ENCODE peak calls at places on chromosomes 12 and 14, in eight cellular contexts. One of them, this sample, is unnamed.

GRCh38 chr12:56032006-56032405 is 9.7 kb upstream of the RPS26 start:
- DNase-seq in fibroblast of lung: no peak
- DNase-seq in progenitor cell of endocrine pancreas: no peak
- DNase-seq in T-helper 9 cell: no peak
- DNase-seq in amniotic stem cell: no peak
- DNase-seq in stimulated activated CD4-positive, alpha-beta T cell treated with anti-CD3 and anti-CD28 coated beads, Interleukin-1b, Interleukin-23, amount 100 ng/mL, for 24 hours: no peak
- DNase-seq in DMS153: no peak
- DNase-seq in stimulated activated naive CD8-positive, alpha-beta T cell treated with anti-CD3 and anti-CD28 coated beads, Interleukin-15, Interleukin-2, amounts not matched to agents 100 U/mL and 50 U/mL, for 24 hours: peak; percentile 56
- DNase-seq in this sample: no peak

GRCh38 chr12:26941251-26941650 is 3.0 kb downstream of the FGFR1OP2 start:
- DNase-seq in fibroblast of lung: no peak
- DNase-seq in progenitor cell of endocrine pancreas: no peak
- DNase-seq in T-helper 9 cell: no peak
- DNase-seq in amniotic stem cell: no peak
- DNase-seq in stimulated activated CD4-positive, alpha-beta T cell treated with anti-CD3 and anti-CD28 coated beads, Interleukin-1b, Interleukin-23, amount 100 ng/mL, for 24 hours: no peak
- DNase-seq in DMS153: no peak
- DNase-seq in stimulated activated naive CD8-positive, alpha-beta T cell treated with anti-CD3 and anti-CD28 coated beads, Interleukin-15, Interleukin-2, amounts not matched to agents 100 U/mL and 50 U/mL, for 24 hours: no peak
- DNase-seq in this sample: no peak

GRCh38 chr12:49552014-49552413 is 13.2 kb downstream of the KCNH3 start:
- DNase-seq in fibroblast of lung: no peak
- DNase-seq in progenitor cell of endocrine pancreas: no peak
- DNase-seq in T-helper 9 cell: no peak
- DNase-seq in amniotic stem cell: no peak
- DNase-seq in stimulated activated CD4-positive, alpha-beta T cell treated with anti-CD3 and anti-CD28 coated beads, Interleukin-1b, Interleukin-23, amount 100 ng/mL, for 24 hours: no peak
- DNase-seq in DMS153: no peak
- DNase-seq in stimulated activated naive CD8-positive, alpha-beta T cell treated with anti-CD3 and anti-CD28 coated beads, Interleukin-15, Interleukin-2, amounts not matched to agents 100 U/mL and 50 U/mL, for 24 hours: no peak
- DNase-seq in this sample: no peak

GRCh38 chr14:67881225-67881624 is 61.6 kb downstream of the RAD51B start:
- DNase-seq in fibroblast of lung: no peak
- DNase-seq in progenitor cell of endocrine pancreas: no peak
- DNase-seq in T-helper 9 cell: no peak
- DNase-seq in amniotic stem cell: no peak
- DNase-seq in stimulated activated CD4-positive, alpha-beta T cell treated with anti-CD3 and anti-CD28 coated beads, Interleukin-1b, Interleukin-23, amount 100 ng/mL, for 24 hours: no peak
- DNase-seq in DMS153: no peak
- DNase-seq in stimulated activated naive CD8-positive, alpha-beta T cell treated with anti-CD3 and anti-CD28 coated beads, Interleukin-15, Interleukin-2, amounts not matched to agents 100 U/mL and 50 U/mL, for 24 hours: peak; percentile 9
- DNase-seq in this sample: peak; percentile 4

GRCh38 chr14:96146131-96146771 is 58.4 kb upstream of the BDKRB2 start:
- DNase-seq in fibroblast of lung: peak; percentile 77
- DNase-seq in progenitor cell of endocrine pancreas: no peak
- DNase-seq in T-helper 9 cell: no peak
- DNase-seq in amniotic stem cell: peak; percentile 68
- DNase-seq in stimulated activated CD4-positive, alpha-beta T cell treated with anti-CD3 and anti-CD28 coated beads, Interleukin-1b, Interleukin-23, amount 100 ng/mL, for 24 hours: no peak
- DNase-seq in DMS153: no peak
- DNase-seq in stimulated activated naive CD8-positive, alpha-beta T cell treated with anti-CD3 and anti-CD28 coated beads, Interleukin-15, Interleukin-2, amounts not matched to agents 100 U/mL and 50 U/mL, for 24 hours: no peak
- DNase-seq in this sample: no peak

GRCh38 chr14:54011001-54011400 is 54.4 kb upstream of the BMP4 start:
- DNase-seq in fibroblast of lung: peak; percentile 40
- DNase-seq in progenitor cell of endocrine pancreas: no peak
- DNase-seq in T-helper 9 cell: no peak
- DNase-seq in amniotic stem cell: no peak
- DNase-seq in stimulated activated CD4-positive, alpha-beta T cell treated with anti-CD3 and anti-CD28 coated beads, Interleukin-1b, Interleukin-23, amount 100 ng/mL, for 24 hours: no peak
- DNase-seq in DMS153: no peak
- DNase-seq in stimulated activated naive CD8-positive, alpha-beta T cell treated with anti-CD3 and anti-CD28 coated beads, Interleukin-15, Interleukin-2, amounts not matched to agents 100 U/mL and 50 U/mL, for 24 hours: no peak
- DNase-seq in this sample: no peak

GRCh38 chr12:14960548-14961465 is 594 bp downstream of the ARHGDIB start:
- DNase-seq in fibroblast of lung: no peak
- DNase-seq in progenitor cell of endocrine pancreas: no peak
- DNase-seq in T-helper 9 cell: no peak
- DNase-seq in amniotic stem cell: no peak
- DNase-seq in stimulated activated CD4-positive, alpha-beta T cell treated with anti-CD3 and anti-CD28 coated beads, Interleukin-1b, Interleukin-23, amount 100 ng/mL, for 24 hours: no peak
- DNase-seq in DMS153: no peak
- DNase-seq in stimulated activated naive CD8-positive, alpha-beta T cell treated with anti-CD3 and anti-CD28 coated beads, Interleukin-15, Interleukin-2, amounts not matched to agents 100 U/mL and 50 U/mL, for 24 hours: peak; percentile 37
- DNase-seq in this sample: no peak

GRCh38 chr14:31982642-31983041 is 94.5 kb upstream of the ARHGAP5 start:
- DNase-seq in fibroblast of lung: no peak
- DNase-seq in progenitor cell of endocrine pancreas: no peak
- DNase-seq in T-helper 9 cell: no peak
- DNase-seq in amniotic stem cell: no peak
- DNase-seq in stimulated activated CD4-positive, alpha-beta T cell treated with anti-CD3 and anti-CD28 coated beads, Interleukin-1b, Interleukin-23, amount 100 ng/mL, for 24 hours: no peak
- DNase-seq in DMS153: no peak
- DNase-seq in stimulated activated naive CD8-positive, alpha-beta T cell treated with anti-CD3 and anti-CD28 coated beads, Interleukin-15, Interleukin-2, amounts not matched to agents 100 U/mL and 50 U/mL, for 24 hours: no peak
- DNase-seq in this sample: no peak

GRCh38 chr12:96294831-96295230 is 100.7 kb downstream of the ELK3 start:
- DNase-seq in fibroblast of lung: peak; percentile 59
- DNase-seq in progenitor cell of endocrine pancreas: no peak
- DNase-seq in T-helper 9 cell: no peak
- DNase-seq in amniotic stem cell: no peak
- DNase-seq in stimulated activated CD4-positive, alpha-beta T cell treated with anti-CD3 and anti-CD28 coated beads, Interleukin-1b, Interleukin-23, amount 100 ng/mL, for 24 hours: no peak
- DNase-seq in DMS153: no peak
- DNase-seq in stimulated activated naive CD8-positive, alpha-beta T cell treated with anti-CD3 and anti-CD28 coated beads, Interleukin-15, Interleukin-2, amounts not matched to agents 100 U/mL and 50 U/mL, for 24 hours: no peak
- DNase-seq in this sample: no peak

GRCh38 chr14:59123975-59124374 is 64.5 kb upstream of the DAAM1 start:
- DNase-seq in fibroblast of lung: peak; percentile 55
- DNase-seq in progenitor cell of endocrine pancreas: no peak
- DNase-seq in T-helper 9 cell: no peak
- DNase-seq in amniotic stem cell: no peak
- DNase-seq in stimulated activated CD4-positive, alpha-beta T cell treated with anti-CD3 and anti-CD28 coated beads, Interleukin-1b, Interleukin-23, amount 100 ng/mL, for 24 hours: no peak
- DNase-seq in DMS153: peak; percentile 2
- DNase-seq in stimulated activated naive CD8-positive, alpha-beta T cell treated with anti-CD3 and anti-CD28 coated beads, Interleukin-15, Interleukin-2, amounts not matched to agents 100 U/mL and 50 U/mL, for 24 hours: no peak
- DNase-seq in this sample: peak; percentile 41

GRCh38 chr14:99616832-99617488 is 13.0 kb upstream of the CCDC85C start:
- DNase-seq in fibroblast of lung: peak; percentile 22
- DNase-seq in progenitor cell of endocrine pancreas: no peak
- DNase-seq in T-helper 9 cell: no peak
- DNase-seq in amniotic stem cell: no peak
- DNase-seq in stimulated activated CD4-positive, alpha-beta T cell treated with anti-CD3 and anti-CD28 coated beads, Interleukin-1b, Interleukin-23, amount 100 ng/mL, for 24 hours: no peak
- DNase-seq in DMS153: no peak
- DNase-seq in stimulated activated naive CD8-positive, alpha-beta T cell treated with anti-CD3 and anti-CD28 coated beads, Interleukin-15, Interleukin-2, amounts not matched to agents 100 U/mL and 50 U/mL, for 24 hours: no peak
- DNase-seq in this sample: no peak

GRCh38 chr12:53625946-53626701 is at the start of gene ATF7:
- DNase-seq in fibroblast of lung: peak; percentile 98
- DNase-seq in progenitor cell of endocrine pancreas: peak; percentile 99
- DNase-seq in T-helper 9 cell: peak; percentile 98
- DNase-seq in amniotic stem cell: peak; percentile 92
- DNase-seq in stimulated activated CD4-positive, alpha-beta T cell treated with anti-CD3 and anti-CD28 coated beads, Interleukin-1b, Interleukin-23, amount 100 ng/mL, for 24 hours: peak; percentile 97
- DNase-seq in DMS153: peak; percentile 94
- DNase-seq in stimulated activated naive CD8-positive, alpha-beta T cell treated with anti-CD3 and anti-CD28 coated beads, Interleukin-15, Interleukin-2, amounts not matched to agents 100 U/mL and 50 U/mL, for 24 hours: peak; percentile 99
- DNase-seq in this sample: peak; percentile 99

This sample was measured in NCI-H2107.